ENCODE peak calls at places on chromosomes 13 and 19, in seven cellular contexts. T is thoracic aorta; D is neuronal stem cell; P is heart left ventricle; J is tibial nerve; L is effector memory CD4-positive, alpha-beta T cell; G is mesendoderm. A is an unnamed sample. For H3K36me3, the result is how much of the 10 kb centered on the place peaks cover.

GRCh38 chr19:13153627-13154240 is 3.5 kb downstream of the IER2 start:
- DNase-seq in T (no peak), D (peak), P (no peak), J (no peak), L (no peak), G (peak), A (peak)

GRCh38 chr13:30763786-30764440 is 28.6 kb downstream of the ALOX5AP start:
- DNase-seq in T (no peak), D (no peak), P (no peak), J (no peak), L (no peak), G (no peak), A (no peak)

GRCh38 chr19:20238025-20238623 is 71.1 kb downstream of the ZNF486 start:
- DNase-seq in T (peak), D (peak), P (peak), J (peak), L (peak), G (peak), A (peak)

GRCh38 chr19:35063940-35064818 is 22.7 kb downstream of the HPN start:
- DNase-seq in T (no peak), D (no peak), P (no peak), J (no peak), L (no peak), G (no peak), A (no peak)

GRCh38 chr19:15544283-15544682 is 36.0 kb downstream of the CYP4F22 start:
- DNase-seq in T (no peak), D (no peak), P (no peak), J (no peak), L (no peak), G (no peak), A (no peak)

GRCh38 chr13:71454509-71454908 is 412.5 kb downstream of the DACH1 start:
- DNase-seq in T (no peak), D (no peak), P (no peak), J (no peak), L (no peak), G (no peak), A (no peak)

GRCh38 chr13:53242015-53242414 is 213.4 kb downstream of the OLFM4 start:
- DNase-seq in T (no peak), D (no peak), P (no peak), J (no peak), L (no peak), G (no peak), A (no peak)

GRCh38 chr13:21925720-21926119 is 254.8 kb downstream of the FGF9 start:
- DNase-seq in T (no peak), D (no peak), P (no peak), J (no peak), L (no peak), G (peak), A (no peak)

GRCh38 chr19:4518345-4519171 is at the start of gene PLIN4:
- DNase-seq in T (no peak), D (no peak), P (peak), J (no peak), L (no peak), G (no peak), A (no peak)

GRCh38 chr13:100129605-100130004 is 40.7 kb downstream of the PCCA start:
- DNase-seq in T (no peak), D (no peak), P (no peak), J (peak), L (no peak), G (peak), A (no peak)

GRCh38 chr13:40922437-40923040 is 96.6 kb downstream of the ELF1 start:
- DNase-seq in T (no peak), D (peak), P (no peak), J (no peak), L (no peak), G (peak), A (no peak)

GRCh38 chr19:6862673-6863078 is 24.7 kb upstream of the ADGRE1 start:
- DNase-seq in T (no peak), D (peak), P (peak), J (peak), L (peak), G (peak), A (peak)

GRCh38 chr19:1251503-1252220 is 3.3 kb downstream of the MIDN start:
- DNase-seq in T (no peak), D (no peak), P (no peak), J (no peak), L (peak), G (peak), A (no peak)

GRCh38 chr19:860481-861098 is 1.1 kb downstream of the CFD start:
- DNase-seq in T (no peak), D (peak), P (peak), J (peak), L (peak), G (peak), A (peak)

GRCh38 chr13:46526763-46527162 is 26.2 kb upstream of the LRCH1 start:
- DNase-seq in T (no peak), D (no peak), P (no peak), J (no peak), L (no peak), G (no peak), A (no peak)

GRCh38 chr13:35909837-35910236 is 221.3 kb downstream of the DCLK1 start:
- DNase-seq in T (no peak), D (no peak), P (no peak), J (no peak), L (no peak), G (no peak), A (no peak)

GRCh38 chr13:100673376-100673830 is 1.2 kb downstream of the TMTC4 start:
- DNase-seq in T (no peak), D (no peak), P (no peak), J (no peak), L (no peak), G (peak), A (peak)

GRCh38 chr19:51093510-51094345 is 11.0 kb upstream of the KLK14 start:
- DNase-seq in T (no peak), D (no peak), P (no peak), J (no peak), L (no peak), G (no peak), A (no peak)

GRCh38 chr19:33062902-33063301 is 1.8 kb downstream of the RHPN2 start:
- DNase-seq in T (no peak), D (no peak), P (no peak), J (no peak), L (no peak), G (no peak), A (no peak)

GRCh38 chr13:35818577-35819165 is 312.5 kb downstream of the DCLK1 start:
- DNase-seq in T (no peak), D (peak), P (no peak), J (no peak), L (no peak), G (peak), A (peak)

GRCh38 chr13:71378992-71379905 is 487.8 kb downstream of the DACH1 start:
- DNase-seq in T (no peak), D (no peak), P (no peak), J (no peak), L (no peak), G (peak), A (peak)

GRCh38 chr13:50125306-50125555 is 110.0 kb downstream of the KCNRG start:
- DNase-seq in T (no peak), D (no peak), P (no peak), J (no peak), L (no peak), G (no peak), A (peak)

GRCh38 chr19:15264061-15264932 is 32.0 kb upstream of the EPHX3 start:
- DNase-seq in T (no peak), D (peak), P (peak), J (peak), L (peak), G (peak), A (peak)

GRCh38 chr19:52935434-52935833 is 12.2 kb upstream of the ZNF888 start:
- DNase-seq in T (no peak), D (no peak), P (no peak), J (no peak), L (no peak), G (no peak), A (no peak)

GRCh38 chr13:26558074-26558805 is 757 bp downstream of the WASF3 start:
- DNase-seq in T (no peak), D (peak), P (peak), J (no peak), L (no peak), G (peak), A (peak)

GRCh38 chr19:29841209-29841558 is 29.4 kb downstream of the CCNE1 start:
- DNase-seq in T (no peak), D (no peak), P (no peak), J (no peak), L (no peak), G (peak), A (peak)

GRCh38 chr19:1549332-1549945 is 18.7 kb downstream of the MEX3D start:
- DNase-seq in T (no peak), D (no peak), P (no peak), J (no peak), L (no peak), G (no peak), A (no peak)

GRCh38 chr19:29273000-29273691 is 60.2 kb upstream of the UQCRFS1 start:
- DNase-seq in T (no peak), D (no peak), P (no peak), J (no peak), L (no peak), G (no peak), A (no peak)

GRCh38 chr19:14492756-14493337 is 3.1 kb downstream of the GIPC1 start:
- DNase-seq in T (no peak), D (no peak), P (no peak), J (no peak), L (no peak), G (no peak), A (no peak)

GRCh38 chr13:27765650-27766049 is 26.6 kb upstream of the GSX1 start:
- DNase-seq in T (no peak), D (no peak), P (no peak), J (no peak), L (no peak), G (no peak), A (no peak)

GRCh38 chr13:114226088-114226487 is 8.6 kb upstream of the CDC16 start:
- DNase-seq in T (no peak), D (no peak), P (no peak), J (no peak), L (no peak), G (no peak), A (no peak)

GRCh38 chr19:30755581-30755980 is 383.4 kb downstream of the ZNF536 start:
- DNase-seq in T (no peak), D (no peak), P (no peak), J (no peak), L (no peak), G (no peak), A (no peak)

GRCh38 chr19:13613447-13613846 is 107.2 kb upstream of the CACNA1A start:
- DNase-seq in T (no peak), D (no peak), P (no peak), J (no peak), L (no peak), G (no peak), A (no peak)

GRCh38 chr13:62320129-62320724 is 904.6 kb upstream of the PCDH20 start:
- DNase-seq in T (no peak), D (peak), P (no peak), J (no peak), L (no peak), G (peak), A (peak)

GRCh38 chr19:1455336-1456120 is 5.6 kb downstream of the APC2 start:
- DNase-seq in T (peak), D (no peak), P (peak), J (no peak), L (peak), G (peak), A (peak)

GRCh38 chr13:31234729-31235128 is 35.0 kb downstream of the B3GLCT start:
- DNase-seq in T (no peak), D (no peak), P (no peak), J (no peak), L (no peak), G (peak), A (no peak)

GRCh38 chr19:32642771-32643170 is 32.2 kb downstream of the ANKRD27 start:
- DNase-seq in T (no peak), D (no peak), P (no peak), J (no peak), L (peak), G (no peak), A (no peak)

GRCh38 chr13:109494955-109495354 is 291.4 kb downstream of the IRS2 start:
- DNase-seq in T (no peak), D (no peak), P (no peak), J (no peak), L (no peak), G (no peak), A (no peak)

GRCh38 chr13:102038787-102039186 is 363.1 kb downstream of the FGF14 start:
- DNase-seq in T (no peak), D (no peak), P (no peak), J (no peak), L (no peak), G (no peak), A (no peak)

GRCh38 chr19:54523403-54523802 is 20.8 kb downstream of the LAIR2 start:
- DNase-seq in T (no peak), D (no peak), P (no peak), J (no peak), L (no peak), G (no peak), A (no peak)
- H3K27ac ChIP-seq in T (no peak), D (no peak), P (no peak), J (no peak), L (no peak), G (no peak), A (no peak)

GRCh38 chr19:57210381-57210780 is 19.1 kb downstream of the ZNF264 start:
- DNase-seq in T (no peak), D (no peak), P (no peak), J (no peak), L (no peak), G (no peak), A (no peak)
- H3K36me3 ChIP-seq in T (half or more), D (under half), P (half or more), J (under half), L (half or more), G (under half), A (half or more)

GRCh38 chr19:17688853-17689595 is 870 bp upstream of the UNC13A start:
- DNase-seq in T (no peak), D (no peak), P (no peak), J (no peak), L (no peak), G (no peak), A (no peak)
- H3K4me3 ChIP-seq in T (no peak), D (no peak), P (no peak), J (no peak), L (no peak), G (no peak), A (no peak)

GRCh38 chr13:110953833-110954532 is 39.1 kb upstream of the ANKRD10 start:
- DNase-seq in T (no peak), D (no peak), P (no peak), J (no peak), L (no peak), G (no peak), A (no peak)
- H3K27ac ChIP-seq in T (peak), D (no peak), P (no peak), J (peak), L (no peak), G (no peak), A (no peak)

GRCh38 chr19:49795615-49796014 is 17.5 kb downstream of the FUZ start:
- DNase-seq in T (no peak), D (no peak), P (no peak), J (no peak), L (no peak), G (no peak), A (no peak)
- H3K36me3 ChIP-seq in T (half or more), D (half or more), P (half or more), J (under half), L (half or more), G (under half), A (half or more)